ENCODE peak calls at places on chromosomes 7 and 10, in nine cellular contexts. One of them, this sample, is unnamed.

GRCh38 chr7:148927141-148927540 is 43.0 kb upstream of the EZH2 start:
- DNase-seq in T-helper 9 cell: no peak
- DNase-seq in activated CD4-positive, alpha-beta T cell treated with anti-CD3 and anti-CD28 coated beads, Interleukin-2, amount 10 ng/mL, durations not matched to agents 7 days and 5 days: no peak
- DNase-seq in stimulated activated naive CD8-positive, alpha-beta T cell treated with anti-CD3 and anti-CD28 coated beads, Interleukin-15, Interleukin-2, amounts not matched to agents 100 U/mL and 50 U/mL, for 24 hours: no peak
- DNase-seq in activated naive CD4-positive, alpha-beta T cell: no peak
- DNase-seq in glutamatergic neuron: peak; percentile 27
- DNase-seq in NB4: no peak
- DNase-seq in HCEC 1CT: no peak
- DNase-seq in mucosa of gallbladder: no peak
- DNase-seq in this sample: no peak

GRCh38 chr10:122551450-122551849 is 9.1 kb upstream of the DMBT1 start:
- DNase-seq in mucosa of gallbladder: no peak
- DNase-seq in stimulated activated naive CD8-positive, alpha-beta T cell treated with anti-CD3 and anti-CD28 coated beads, Interleukin-15, Interleukin-2, amounts not matched to agents 100 U/mL and 50 U/mL, for 24 hours: peak; percentile 49
- DNase-seq in HCEC 1CT: no peak
- DNase-seq in activated naive CD4-positive, alpha-beta T cell: no peak
- DNase-seq in glutamatergic neuron: no peak
- DNase-seq in T-helper 9 cell: no peak
- DNase-seq in NB4: no peak
- DNase-seq in activated CD4-positive, alpha-beta T cell treated with anti-CD3 and anti-CD28 coated beads, Interleukin-2, amount 10 ng/mL, durations not matched to agents 7 days and 5 days: peak; percentile 15
- DNase-seq in this sample: no peak

GRCh38 chr7:155166673-155167370 is 96.7 kb downstream of the HTR5A start:
- DNase-seq in HCEC 1CT: peak; percentile 94
- DNase-seq in activated naive CD4-positive, alpha-beta T cell: no peak
- DNase-seq in mucosa of gallbladder: peak; percentile 40
- DNase-seq in T-helper 9 cell: no peak
- DNase-seq in activated CD4-positive, alpha-beta T cell treated with anti-CD3 and anti-CD28 coated beads, Interleukin-2, amount 10 ng/mL, durations not matched to agents 7 days and 5 days: no peak
- DNase-seq in glutamatergic neuron: no peak
- DNase-seq in stimulated activated naive CD8-positive, alpha-beta T cell treated with anti-CD3 and anti-CD28 coated beads, Interleukin-15, Interleukin-2, amounts not matched to agents 100 U/mL and 50 U/mL, for 24 hours: no peak
- DNase-seq in NB4: peak; percentile 96
- DNase-seq in this sample: no peak

GRCh38 chr7:138014686-138015085 is 12.8 kb upstream of the CREB3L2 start:
- DNase-seq in activated naive CD4-positive, alpha-beta T cell: no peak
- DNase-seq in mucosa of gallbladder: no peak
- DNase-seq in T-helper 9 cell: no peak
- DNase-seq in NB4: no peak
- DNase-seq in activated CD4-positive, alpha-beta T cell treated with anti-CD3 and anti-CD28 coated beads, Interleukin-2, amount 10 ng/mL, durations not matched to agents 7 days and 5 days: no peak
- DNase-seq in HCEC 1CT: no peak
- DNase-seq in glutamatergic neuron: no peak
- DNase-seq in stimulated activated naive CD8-positive, alpha-beta T cell treated with anti-CD3 and anti-CD28 coated beads, Interleukin-15, Interleukin-2, amounts not matched to agents 100 U/mL and 50 U/mL, for 24 hours: no peak
- DNase-seq in this sample: no peak

GRCh38 chr7:140084972-140085371 is 22.2 kb upstream of the PARP12 start:
- DNase-seq in activated naive CD4-positive, alpha-beta T cell: no peak
- DNase-seq in HCEC 1CT: no peak
- DNase-seq in T-helper 9 cell: no peak
- DNase-seq in mucosa of gallbladder: no peak
- DNase-seq in NB4: peak; percentile 72
- DNase-seq in stimulated activated naive CD8-positive, alpha-beta T cell treated with anti-CD3 and anti-CD28 coated beads, Interleukin-15, Interleukin-2, amounts not matched to agents 100 U/mL and 50 U/mL, for 24 hours: peak; percentile 49
- DNase-seq in glutamatergic neuron: no peak
- DNase-seq in activated CD4-positive, alpha-beta T cell treated with anti-CD3 and anti-CD28 coated beads, Interleukin-2, amount 10 ng/mL, durations not matched to agents 7 days and 5 days: peak; percentile 48
- DNase-seq in this sample: no peak

GRCh38 chr7:149071641-149072437 is 18.7 kb downstream of the ZNF786 start:
- DNase-seq in HCEC 1CT: no peak
- DNase-seq in glutamatergic neuron: peak; percentile 73
- DNase-seq in mucosa of gallbladder: no peak
- DNase-seq in T-helper 9 cell: peak; percentile 28
- DNase-seq in NB4: peak; percentile 94
- DNase-seq in activated CD4-positive, alpha-beta T cell treated with anti-CD3 and anti-CD28 coated beads, Interleukin-2, amount 10 ng/mL, durations not matched to agents 7 days and 5 days: peak; percentile 42
- DNase-seq in activated naive CD4-positive, alpha-beta T cell: no peak
- DNase-seq in stimulated activated naive CD8-positive, alpha-beta T cell treated with anti-CD3 and anti-CD28 coated beads, Interleukin-15, Interleukin-2, amounts not matched to agents 100 U/mL and 50 U/mL, for 24 hours: peak; percentile 56
- DNase-seq in this sample: peak; percentile 17

GRCh38 chr7:99357701-99358490 is 16.6 kb upstream of the ARPC1B start:
- DNase-seq in HCEC 1CT: no peak
- DNase-seq in activated naive CD4-positive, alpha-beta T cell: no peak
- DNase-seq in glutamatergic neuron: no peak
- DNase-seq in stimulated activated naive CD8-positive, alpha-beta T cell treated with anti-CD3 and anti-CD28 coated beads, Interleukin-15, Interleukin-2, amounts not matched to agents 100 U/mL and 50 U/mL, for 24 hours: no peak
- DNase-seq in T-helper 9 cell: no peak
- DNase-seq in NB4: no peak
- DNase-seq in activated CD4-positive, alpha-beta T cell treated with anti-CD3 and anti-CD28 coated beads, Interleukin-2, amount 10 ng/mL, durations not matched to agents 7 days and 5 days: no peak
- DNase-seq in mucosa of gallbladder: no peak
- DNase-seq in this sample: no peak

GRCh38 chr10:53918755-53919154 is 882.3 kb downstream of the PCDH15 start:
- DNase-seq in glutamatergic neuron: no peak
- DNase-seq in activated CD4-positive, alpha-beta T cell treated with anti-CD3 and anti-CD28 coated beads, Interleukin-2, amount 10 ng/mL, durations not matched to agents 7 days and 5 days: no peak
- DNase-seq in HCEC 1CT: no peak
- DNase-seq in stimulated activated naive CD8-positive, alpha-beta T cell treated with anti-CD3 and anti-CD28 coated beads, Interleukin-15, Interleukin-2, amounts not matched to agents 100 U/mL and 50 U/mL, for 24 hours: no peak
- DNase-seq in NB4: no peak
- DNase-seq in mucosa of gallbladder: no peak
- DNase-seq in activated naive CD4-positive, alpha-beta T cell: no peak
- DNase-seq in T-helper 9 cell: no peak
- DNase-seq in this sample: no peak

GRCh38 chr7:74312418-74313021 is 23.3 kb downstream of the CLIP2 start:
- DNase-seq in T-helper 9 cell: no peak
- DNase-seq in HCEC 1CT: no peak
- DNase-seq in activated CD4-positive, alpha-beta T cell treated with anti-CD3 and anti-CD28 coated beads, Interleukin-2, amount 10 ng/mL, durations not matched to agents 7 days and 5 days: no peak
- DNase-seq in stimulated activated naive CD8-positive, alpha-beta T cell treated with anti-CD3 and anti-CD28 coated beads, Interleukin-15, Interleukin-2, amounts not matched to agents 100 U/mL and 50 U/mL, for 24 hours: no peak
- DNase-seq in activated naive CD4-positive, alpha-beta T cell: no peak
- DNase-seq in glutamatergic neuron: no peak
- DNase-seq in NB4: no peak
- DNase-seq in mucosa of gallbladder: no peak
- DNase-seq in this sample: no peak